ENCODE peak calls at places on chromosome 13, in seven cellular contexts. Y is heart right ventricle, W is endodermal cell, J is keratinocyte, R is A549, P is brain microvascular endothelial cell, O is fibroblast of mammary gland. Z is an unnamed sample.

GRCh38 chr13:40271511-40271910 is 394.9 kb downstream of the FOXO1 start:
- DNase-seq in Y (peak), W (no peak), J (no peak), O (no peak), R (no peak), P (no peak), Z (peak)

GRCh38 chr13:39365879-39366278 is 237.1 kb downstream of the LHFPL6 start:
- DNase-seq in W (no peak), O (peak), Y (no peak), R (no peak), J (no peak), P (no peak), Z (no peak)

GRCh38 chr13:43665388-43665787 is 121.4 kb downstream of the ENOX1 start:
- DNase-seq in O (no peak), W (no peak), P (no peak), R (no peak), J (no peak), Y (no peak), Z (no peak)

GRCh38 chr13:28550721-28551497 is 56.0 kb upstream of the FLT1 start:
- DNase-seq in Y (no peak), R (no peak), P (no peak), W (no peak), J (no peak), O (no peak), Z (no peak)

GRCh38 chr13:33766724-33767123 is 51.2 kb upstream of the RFC3 start:
- DNase-seq in P (no peak), O (no peak), W (no peak), Y (no peak), J (no peak), R (no peak), Z (no peak)

GRCh38 chr13:74575729-74576125 is 441.5 kb upstream of the KLF12 start:
- DNase-seq in O (peak), W (peak), R (peak), J (no peak), P (peak), Y (peak), Z (peak)

GRCh38 chr13:37806666-37807065 is 62.9 kb downstream of the TRPC4 start:
- DNase-seq in J (no peak), R (no peak), O (no peak), P (no peak), W (no peak), Y (no peak), Z (no peak)

GRCh38 chr13:80084086-80084676 is 256.7 kb downstream of the SPRY2 start:
- DNase-seq in W (no peak), P (peak), O (peak), R (peak), J (no peak), Y (no peak), Z (no peak)

GRCh38 chr13:110306960-110307696 is at the start of the genes COL4A1 and COL4A2:
- DNase-seq in O (peak), Y (peak), R (peak), J (no peak), P (peak), W (peak), Z (no peak)

GRCh38 chr13:95571941-95572340 is 19.4 kb downstream of the CLDN10 start:
- DNase-seq in Y (no peak), O (no peak), R (no peak), J (no peak), W (no peak), P (no peak), Z (no peak)

DNA sequence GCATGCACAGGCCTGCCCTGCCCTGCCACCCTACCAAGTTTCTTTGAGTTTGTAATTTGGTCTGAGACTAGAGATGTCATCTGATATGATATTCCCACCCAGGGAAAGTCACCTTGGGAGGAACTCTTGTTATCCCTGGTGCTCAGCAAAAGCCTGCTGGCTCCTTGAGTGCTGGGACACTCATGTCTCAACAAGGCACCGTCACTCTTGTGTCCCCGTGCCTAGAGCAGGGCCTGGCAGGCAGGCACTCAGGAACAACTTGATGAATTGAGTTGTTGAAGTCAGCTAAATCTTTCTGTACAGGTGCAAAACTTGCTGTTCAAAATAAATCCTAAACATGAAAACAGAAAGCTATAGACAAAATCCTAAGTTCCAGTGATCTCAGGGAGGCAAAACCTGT is 345.4 kb downstream of the KCNRG start:
- DNase-seq in R (no peak), J (no peak), P (no peak), W (no peak), Y (no peak), O (no peak), Z (no peak)
- H3K4me3 ChIP-seq in R (no peak), J (no peak), P (no peak), W (no peak), Y (no peak), O (no peak), Z (no peak)

DNA sequence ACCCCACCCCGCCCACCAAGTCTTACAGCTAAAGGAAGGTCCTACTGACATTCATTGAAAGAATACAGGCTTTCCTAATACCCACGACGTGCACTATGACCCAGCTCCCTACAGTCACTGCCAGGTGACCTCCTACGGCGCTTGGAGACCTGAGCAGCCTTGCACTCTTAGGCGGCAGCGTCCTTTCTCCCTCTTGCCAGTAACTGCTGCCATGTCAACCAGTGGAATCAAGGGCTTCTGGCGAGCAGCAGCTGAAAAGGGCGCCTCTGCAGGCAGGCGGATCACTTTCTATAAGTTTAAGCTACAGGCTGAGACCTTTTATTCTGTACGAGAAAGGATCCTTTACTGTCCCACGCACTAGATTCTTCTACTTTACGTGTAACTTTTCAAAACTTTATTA is 2.0 kb downstream of the KCTD12 start:
- DNase-seq in P (peak), J (no peak), O (peak), Y (peak), R (no peak), W (peak), Z (peak)
- TF ChIP-seq CTCF in P (peak), J (peak), O (peak), Y (peak), R (no peak), W (peak), Z (peak)

DNA sequence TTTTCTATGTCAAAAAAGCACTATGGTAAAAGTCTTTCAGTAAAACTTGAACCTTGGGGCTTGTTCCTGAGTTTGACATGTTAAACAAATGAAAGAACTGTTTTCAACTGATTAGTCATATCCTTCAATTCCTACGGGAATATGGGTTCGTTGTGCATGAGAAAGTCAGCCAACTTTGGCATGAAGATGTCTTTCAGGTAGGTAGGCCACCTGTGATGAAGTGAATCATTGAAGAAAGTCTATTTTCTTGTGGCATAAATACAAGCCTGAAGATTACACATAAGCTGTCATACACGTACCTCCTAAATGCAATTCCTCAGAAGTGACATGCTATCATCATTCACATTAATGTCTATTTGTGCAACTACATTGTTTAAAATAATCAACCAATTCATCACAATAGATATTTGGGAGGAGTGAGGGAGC is 513.0 kb downstream of the IRS2 start:
- DNase-seq in O (peak), J (no peak), P (peak), Y (no peak), R (peak), W (no peak), Z (no peak)
- H3K4me3 ChIP-seq in O (peak), J (peak), P (peak), Y (no peak), R (peak), W (peak), Z (no peak)

DNA sequence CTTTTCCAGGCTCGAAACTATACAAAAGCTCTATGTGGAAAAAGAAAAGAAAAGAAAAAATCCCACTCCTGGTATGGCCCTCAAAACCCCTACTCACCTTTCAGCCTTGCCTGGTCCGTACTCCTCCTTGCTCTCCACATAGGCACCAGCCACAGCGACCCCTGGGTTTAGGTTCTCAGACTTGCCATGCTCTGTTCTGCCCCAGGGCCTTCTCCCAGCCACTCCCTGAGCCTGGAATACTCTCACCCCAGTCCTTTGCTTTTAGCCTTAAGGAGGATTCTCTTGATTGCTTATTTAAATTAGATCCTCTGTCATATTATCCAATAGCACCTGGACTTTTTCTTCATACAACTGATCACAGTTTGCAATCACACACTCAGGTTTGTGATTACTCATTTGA is 522.5 kb downstream of the DIAPH3 start:
- DNase-seq in P (no peak), W (peak), R (no peak), Y (no peak), O (no peak), J (no peak), Z (no peak)
- TF ChIP-seq CTCF in P (peak), W (peak), R (no peak), Y (no peak), O (no peak), J (no peak), Z (no peak)

DNA sequence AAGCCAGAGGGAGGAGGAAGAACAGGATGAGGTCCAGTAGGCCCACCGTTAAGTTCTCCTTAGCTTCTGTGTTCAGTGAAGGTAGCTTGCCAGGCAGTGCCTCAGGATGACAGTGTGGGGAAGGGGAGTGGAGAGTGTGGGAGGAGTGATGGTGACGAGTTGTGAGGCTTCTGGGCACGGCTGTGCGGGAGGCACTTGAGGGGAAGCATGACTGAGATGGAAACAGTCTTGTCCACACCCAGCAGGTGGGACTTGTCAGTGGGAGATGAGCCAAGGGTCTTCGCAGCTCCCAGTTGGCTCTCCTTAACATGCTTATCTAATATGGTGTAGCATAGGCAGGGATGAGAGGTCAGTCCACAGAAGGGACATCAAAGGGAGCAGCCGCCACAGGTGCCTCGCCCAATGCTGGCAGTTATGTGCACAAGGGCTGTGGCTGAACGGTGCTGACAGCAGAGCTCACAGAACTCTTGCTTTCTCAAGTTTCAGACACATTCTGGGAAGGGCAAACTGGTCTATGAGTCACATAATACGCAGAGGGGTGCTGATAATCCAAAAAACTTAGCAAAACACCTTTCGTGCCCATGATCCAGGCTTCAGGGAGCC is 47.5 kb downstream of the OXGR1 start:
- DNase-seq in Y (no peak), J (no peak), R (no peak), W (no peak), P (no peak), O (no peak), Z (no peak)
- H3K4me3 ChIP-seq in Y (no peak), J (no peak), R (no peak), W (no peak), P (no peak), O (no peak), Z (no peak)